ENCODE peak calls at places on chromosomes 4 and X, in four cellular contexts. D, N, G and C are unnamed samples.

GRCh38 chr4:1002131-1002630 is 9.0 kb upstream of the SLC26A1 start:
- DNase-seq in D (no peak), G (peak), N (peak), C (no peak)

GRCh38 chrX:47697171-47697570 is 38.2 kb upstream of the UXT start:
- DNase-seq in D (no peak), G (no peak), N (no peak), C (no peak)

GRCh38 chrX:81174286-81174685 is 27.4 kb downstream of the HMGN5 start:
- DNase-seq in N (no peak), G (peak), D (peak), C (no peak)

GRCh38 chr4:13940921-13941320 is 313.4 kb upstream of the BOD1L1 start:
- DNase-seq in G (no peak), D (no peak), N (no peak), C (no peak)

GRCh38 chrX:6292599-6292998 is 63.9 kb upstream of the NLGN4X start:
- DNase-seq in N (no peak), D (no peak), G (peak), C (no peak)

GRCh38 chr4:118327554-118328241 is 25.1 kb downstream of the PRSS12 start:
- DNase-seq in N (no peak), D (no peak), G (no peak), C (no peak)

GRCh38 chrX:119234931-119235555 is 1.0 kb upstream of the PGRMC1 start:
- DNase-seq in G (peak), D (no peak), N (no peak), C (no peak)

GRCh38 chr4:1255151-1255550 is 6.2 kb upstream of the CTBP1 start:
- DNase-seq in N (no peak), G (no peak), D (no peak), C (no peak)

GRCh38 chr4:86720508-86721068 is 126.5 kb downstream of the PTPN13 start:
- DNase-seq in D (no peak), N (no peak), G (no peak), C (no peak)

GRCh38 chr4:6324461-6324998 is 54.9 kb downstream of the WFS1 start:
- DNase-seq in D (no peak), G (no peak), N (no peak), C (no peak)

GRCh38 chrX:13396887-13397286 is 77.0 kb upstream of the ATXN3L start:
- DNase-seq in G (no peak), D (no peak), N (no peak), C (no peak)

GRCh38 chr4:186807131-186807530 is 83.5 kb upstream of the FAT1 start:
- DNase-seq in G (no peak), D (no peak), N (no peak), C (no peak)

GRCh38 chr4:8741513-8742226 is 130.0 kb downstream of the HMX1 start:
- DNase-seq in G (no peak), D (no peak), N (no peak), C (no peak)

GRCh38 chr4:142925161-142925560 is 79.1 kb upstream of the INPP4B start:
- DNase-seq in G (no peak), D (no peak), N (no peak), C (no peak)

GRCh38 chrX:56978172-56978571 is 17.2 kb downstream of the SPIN3 start:
- DNase-seq in G (peak), D (peak), N (no peak), C (no peak)

GRCh38 chr4:123706961-123707360 is 310.4 kb downstream of the SPRY1 start:
- DNase-seq in N (no peak), D (no peak), G (no peak), C (no peak)

GRCh38 chrX:74613350-74614192 is 853 bp downstream of the RLIM start:
- DNase-seq in G (peak), D (peak), N (peak), C (no peak)

GRCh38 chr4:80592950-80593349 is 257.4 kb downstream of the CFAP299 start:
- DNase-seq in D (peak), G (peak), N (no peak), C (no peak)

GRCh38 chr4:79209822-79210635 is 115.8 kb downstream of the NAA11 start:
- DNase-seq in G (peak), N (no peak), D (no peak), C (no peak)

GRCh38 chr4:90495211-90495610 is 368.0 kb downstream of the CCSER1 start:
- DNase-seq in G (no peak), N (no peak), D (no peak), C (no peak)

GRCh38 chr4:80732010-80732409 is 298.5 kb upstream of the BMP3 start:
- DNase-seq in G (no peak), N (no peak), D (no peak), C (no peak)

GRCh38 chrX:10722804-10723364 is 102.5 kb upstream of the MID1 start:
- DNase-seq in N (peak), G (peak), D (peak), C (peak)

GRCh38 chrX:37314526-37314925 is 34.6 kb upstream of the PRRG1 start:
- DNase-seq in D (no peak), G (no peak), N (no peak), C (no peak)

GRCh38 chr4:22824091-22824490 is 131.4 kb downstream of the GBA3 start:
- DNase-seq in N (no peak), D (no peak), G (no peak), C (no peak)

GRCh38 chr4:1598641-1599481 is 85.3 kb downstream of the FAM53A start:
- DNase-seq in G (no peak), N (no peak), D (no peak), C (no peak)

GRCh38 chrX:130916636-130917422 is 13.8 kb upstream of the ENOX2 start:
- DNase-seq in D (peak), N (no peak), G (peak), C (peak)

GRCh38 chrX:63661676-63662075 is 123.3 kb downstream of the ARHGEF9 start:
- DNase-seq in G (no peak), D (no peak), N (no peak), C (no peak)

GRCh38 chr4:106051496-106051895 is 156.2 kb downstream of the NPNT start:
- DNase-seq in G (no peak), D (no peak), N (no peak), C (no peak)

GRCh38 chrX:153744210-153745066 is 19.6 kb upstream of the PLXNB3 start:
- DNase-seq in G (peak), N (no peak), D (no peak), C (no peak)

GRCh38 chrX:96987228-96987627 is 103.5 kb downstream of the RPA4 start:
- DNase-seq in N (no peak), G (no peak), D (no peak), C (no peak)

GRCh38 chr4:52545099-52546069 is 113.7 kb downstream of the USP46 start:
- DNase-seq in D (peak), G (peak), N (peak), C (peak)

GRCh38 chr4:170374770-170375169 is 285.0 kb upstream of the AADAT start:
- DNase-seq in N (no peak), G (peak), D (peak), C (peak)

GRCh38 chr4:154208424-154208823 is 283.2 kb downstream of the DCHS2 start:
- DNase-seq in D (no peak), N (no peak), G (peak), C (no peak)

GRCh38 chr4:76955187-76955586 is 5.6 kb downstream of the SEPTIN11 start:
- DNase-seq in G (no peak), D (no peak), N (no peak), C (no peak)

GRCh38 chr4:153205028-153205648 is 895 bp downstream of the TRIM2 start:
- DNase-seq in D (no peak), N (no peak), G (peak), C (no peak)

GRCh38 chr4:153206534-153206933 is 2.3 kb downstream of the TRIM2 start:
- DNase-seq in N (no peak), G (peak), D (no peak), C (no peak)

GRCh38 chr4:153207027-153207426 is 2.8 kb downstream of the TRIM2 start:
- DNase-seq in N (no peak), D (no peak), G (peak), C (no peak)

GRCh38 chr4:153204247-153205027 is at the start of gene TRIM2:
- DNase-seq in G (peak), D (no peak), N (peak), C (no peak)

DNA sequence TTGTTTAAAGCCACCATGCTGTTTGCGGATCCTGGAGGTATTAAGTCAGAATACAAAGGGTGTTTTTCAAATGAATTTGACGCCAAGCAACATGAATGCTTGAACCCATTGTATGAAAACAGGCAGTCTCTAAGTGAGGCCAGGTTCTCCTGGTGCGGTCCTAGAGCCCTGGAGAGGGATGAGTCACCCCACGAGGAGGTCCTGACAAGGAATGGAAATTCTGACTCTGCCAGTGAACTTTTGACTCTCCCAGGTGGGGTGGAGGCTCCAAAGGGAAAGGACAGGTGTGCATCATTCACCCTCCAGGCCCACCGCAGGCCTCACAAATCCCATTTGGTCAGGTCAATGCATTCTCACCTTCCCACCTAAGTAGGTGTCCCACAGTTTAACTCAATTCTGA is 1.5 kb downstream of the TRIM2 start:
- DNase-seq in N (no peak), D (no peak), G (peak), C (no peak)
- H3K4me3 ChIP-seq in N (no peak), D (no peak), G (peak), C (no peak)

GRCh38 chr4:156322592-156322991 is 368.9 kb upstream of the CTSO start:
- DNase-seq in G (no peak), D (no peak), N (no peak), C (no peak)

DNA sequence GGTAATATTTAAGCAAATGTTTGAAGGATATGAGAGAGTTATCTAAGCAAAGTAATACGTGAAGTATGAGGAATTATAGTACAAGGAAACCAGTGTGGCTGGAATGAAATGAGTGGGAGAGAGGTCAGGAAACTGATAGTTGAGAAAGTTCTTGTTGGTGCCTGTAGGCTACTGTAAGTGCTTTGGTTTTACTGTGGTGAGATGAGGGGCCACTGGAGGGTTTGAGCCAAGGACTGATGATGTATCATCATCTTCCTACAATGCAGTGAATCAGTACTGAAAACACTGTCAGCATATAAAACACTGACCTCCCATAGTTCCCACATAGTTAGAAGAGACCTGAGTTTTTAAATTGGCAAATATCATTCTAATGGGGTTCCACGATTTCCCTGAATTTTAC is 367.5 kb upstream of the CTSO start:
- DNase-seq in D (no peak), G (no peak), N (no peak), C (no peak)
- TF ChIP-seq CTCF in D (no peak), G (no peak), N (no peak), C (no peak)

DNA sequence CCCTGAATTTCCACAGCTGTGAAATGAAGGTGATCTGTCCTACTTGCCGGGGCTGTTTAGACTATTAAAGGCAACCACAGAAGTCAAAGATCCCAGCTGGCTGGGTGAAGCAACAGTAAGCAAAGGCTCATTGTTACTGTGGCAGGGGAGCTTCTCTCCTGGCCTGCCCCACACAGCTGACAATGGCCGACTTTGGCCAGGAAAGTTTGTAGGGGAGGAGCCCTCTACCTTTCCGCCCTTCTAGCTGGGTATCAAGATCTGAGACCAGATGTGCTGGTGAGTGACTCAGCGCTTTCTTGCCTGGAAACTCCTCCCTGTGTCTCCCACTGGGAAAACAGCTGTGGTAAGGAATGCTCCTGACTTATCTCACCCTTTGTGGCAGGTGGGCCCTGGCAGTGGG is 21.1 kb downstream of the RASSF6 start:
- DNase-seq in N (no peak), D (peak), G (peak), C (no peak)
- H3K4me3 ChIP-seq in N (no peak), D (peak), G (no peak), C (no peak)

GRCh38 chrX:82219129-82219528 is 1017.2 kb downstream of the SH3BGRL start:
- DNase-seq in G (no peak), D (no peak), N (no peak), C (no peak)

GRCh38 chrX:82218361-82218760 is 1016.5 kb downstream of the SH3BGRL start:
- DNase-seq in G (peak), N (no peak), D (peak), C (no peak)
- TF ChIP-seq CTCF in G (peak), N (no peak), D (peak), C (peak)

DNA sequence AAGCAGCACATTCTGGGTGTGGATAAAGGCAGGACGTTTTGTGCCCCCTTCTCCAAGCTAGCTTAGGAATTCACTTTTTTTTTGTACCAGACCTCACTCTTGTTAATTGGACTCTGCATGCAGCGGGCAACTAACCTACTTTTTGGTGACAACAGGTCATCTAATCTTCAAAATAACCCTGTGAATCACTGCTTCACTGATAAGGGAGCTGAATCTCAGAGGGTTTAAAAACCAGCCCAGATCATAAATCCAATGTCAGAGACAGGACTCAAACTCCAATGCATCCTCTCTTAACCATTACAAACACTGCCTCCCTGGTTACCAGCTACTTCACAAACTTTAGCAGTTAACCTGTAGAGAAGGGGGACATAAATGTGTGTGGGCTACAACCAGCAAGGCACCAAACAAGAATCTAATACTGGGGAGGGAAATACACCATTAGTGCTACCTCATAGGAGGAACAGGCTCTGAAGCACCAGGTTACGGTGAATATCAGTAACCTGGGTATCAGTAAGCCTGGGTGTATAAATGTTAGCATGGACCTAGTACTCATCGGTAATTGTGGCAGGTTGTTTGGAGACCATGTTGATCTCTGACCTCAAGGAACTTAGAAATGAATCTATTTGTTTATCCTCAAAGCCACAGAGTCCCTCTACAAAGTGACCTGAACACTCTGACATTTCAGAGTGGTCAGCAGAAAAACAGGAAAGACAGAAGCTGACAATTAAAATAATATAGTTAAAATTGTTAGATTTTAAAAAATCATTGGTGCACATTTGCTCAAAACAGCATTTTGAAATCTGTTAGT is 2.6 kb downstream of the TIFA start:
- DNase-seq in N (no peak), G (no peak), D (no peak), C (no peak)
- H3K4me3 ChIP-seq in N (no peak), G (no peak), D (peak), C (peak)

GRCh38 chr4:55884093-55884850 is 30.8 kb downstream of the EXOC1 start:
- DNase-seq in N (no peak), D (no peak), G (no peak), C (no peak)
- TF ChIP-seq CTCF in N (no peak), D (no peak), G (no peak), C (no peak)

GRCh38 chrX:120750381-120750780 is 120.5 kb upstream of the C1GALT1C1 start:
- DNase-seq in G (no peak), D (no peak), N (no peak), C (no peak)
- H3K4me3 ChIP-seq in G (no peak), D (peak), N (no peak), C (no peak)

GRCh38 chrX:29090811-29091210 is 503.6 kb downstream of the IL1RAPL1 start:
- DNase-seq in D (no peak), G (peak), N (no peak), C (no peak)
- TF ChIP-seq CTCF in D (no peak), G (peak), N (no peak), C (no peak)

GRCh38 chr4:69330345-69330744 is 50.1 kb downstream of the UGT2B28 start:
- DNase-seq in N (no peak), D (no peak), G (no peak), C (no peak)
- H3K4me3 ChIP-seq in N (no peak), D (no peak), G (no peak), C (no peak)